ENCODE peak calls at places on chromosomes 4 and X, in ten cellular contexts. T is stimulated activated CD8-positive, alpha-beta memory T cell treated with anti-CD3 and anti-CD28 coated beads, Interleukin-2, amount 100 ng/mL, for 48 hours; V is GM12878; B is head of caudate nucleus; W is posterior cingulate gyrus; Z is Peyer's patch; S is activated T-helper 1 cell treated with anti-CD3 and anti-CD28 coated beads, Interleukin-2, amount 50 U/mL, for 16 hours; L is GM12892; R is LNCaP clone FGC; F is stomach. D is an unnamed sample.
A peak's percentile ranks its signal among the peaks of the same experiment; 100 is the strongest.

GRCh38 chrX:149022485-149022884 is 482.6 kb downstream of the IDS start:
- DNase-seq in V (no peak), S (no peak), L (no peak), R (no peak), Z (no peak), F (no peak), B (no peak), T (no peak), W (no peak), D (no peak)

GRCh38 chrX:104351173-104351769 is 96.5 kb upstream of the ESX1 start:
- DNase-seq in W (no peak), T (no peak), L (no peak), B (peak; percentile 50), F (no peak), S (no peak), R (no peak), V (no peak), Z (no peak), D (no peak)

GRCh38 chr4:135739354-135739753 is 1537.8 kb upstream of the PABPC4L start:
- DNase-seq in R (no peak), F (no peak), W (no peak), S (no peak), T (no peak), L (no peak), B (no peak), Z (no peak), V (no peak), D (no peak)

GRCh38 chr4:119735136-119735770 is 106.6 kb upstream of the PDE5A start:
- DNase-seq in L (no peak), W (no peak), V (no peak), F (no peak), Z (no peak), R (no peak), T (no peak), S (no peak), B (no peak), D (no peak)

GRCh38 chrX:40883021-40883619 is 147.8 kb upstream of the MED14 start:
- DNase-seq in R (no peak), Z (no peak), L (no peak), T (no peak), S (no peak), B (no peak), W (no peak), F (no peak), V (no peak), D (no peak)

GRCh38 chrX:153381684-153382532 is 19.2 kb downstream of the PNMA6E start:
- DNase-seq in R (no peak), T (no peak), V (no peak), B (peak; percentile 57), L (no peak), Z (no peak), F (no peak), S (no peak), W (no peak), D (no peak)

GRCh38 chrX:98357146-98357545 is 1473.4 kb downstream of the RPA4 start:
- DNase-seq in R (no peak), V (no peak), T (no peak), L (no peak), F (no peak), B (no peak), Z (no peak), S (no peak), W (no peak), D (no peak)

GRCh38 chrX:34371740-34372139 is 239.6 kb upstream of the FAM47A start:
- DNase-seq in F (no peak), W (no peak), T (no peak), B (no peak), V (no peak), S (no peak), Z (no peak), L (no peak), R (no peak), D (no peak)